ENCODE peak calls at places on chromosomes 3 and 15, in ten cellular contexts. X is mammary epithelial cell, P is thyroid gland, V is stomach, R is H1, L is DND-41, I is ovary, J is sigmoid colon, U is heart right ventricle, B is fibroblast of lung. T is an unnamed sample.

GRCh38 chr3:11272913-11273574 is 847 bp downstream of the ATG7 start:
- DNase-seq in B (no peak), L (no peak), R (no peak), U (no peak), I (no peak), X (no peak), P (no peak), J (no peak), V (no peak), T (no peak)

GRCh38 chr15:62149729-62150128 is 15.4 kb downstream of the C2CD4B start:
- DNase-seq in I (no peak), J (no peak), L (no peak), V (no peak), X (no peak), P (no peak), R (no peak), B (no peak), U (no peak), T (no peak)

GRCh38 chr3:105417538-105418289 is 51.0 kb downstream of the ALCAM start:
- DNase-seq in R (no peak), B (peak), V (no peak), L (no peak), U (no peak), P (no peak), X (peak), I (no peak), J (no peak), T (no peak)

GRCh38 chr3:69288161-69288895 is 97.6 kb downstream of the FRMD4B start:
- DNase-seq in X (peak), L (no peak), B (no peak), J (no peak), I (no peak), R (peak), U (no peak), P (no peak), V (no peak), T (no peak)

GRCh38 chr15:64775551-64776401 is at the start of gene RBPMS2:
- DNase-seq in X (no peak), U (peak), J (peak), L (peak), B (no peak), I (peak), R (no peak), P (peak), V (peak), T (no peak)

GRCh38 chr3:138898301-138898700 is 48.6 kb downstream of the FOXL2 start:
- DNase-seq in B (peak), L (no peak), V (no peak), X (no peak), U (no peak), P (no peak), I (no peak), J (no peak), R (no peak), T (no peak)

GRCh38 chr3:61669676-61670299 is 108.4 kb downstream of the PTPRG start:
- DNase-seq in X (peak), L (peak), I (no peak), P (peak), B (no peak), V (no peak), R (no peak), U (no peak), J (no peak), T (no peak)

GRCh38 chr3:121482651-121483050 is 63.1 kb downstream of the POLQ start:
- DNase-seq in L (no peak), V (no peak), B (peak), J (no peak), U (no peak), I (no peak), R (no peak), X (peak), P (no peak), T (no peak)

GRCh38 chr3:78519281-78519680 is 1248.5 kb downstream of the ROBO1 start:
- DNase-seq in L (no peak), J (no peak), I (no peak), V (no peak), R (no peak), X (no peak), P (peak), U (no peak), B (peak), T (no peak)

GRCh38 chr15:98727115-98728040 is 79.0 kb downstream of the IGF1R start:
- DNase-seq in V (peak), L (no peak), B (peak), P (peak), X (peak), U (peak), I (peak), J (peak), R (peak), T (no peak)

GRCh38 chr3:8982509-8982908 is 19.2 kb upstream of the RAD18 start:
- DNase-seq in B (peak), P (no peak), V (no peak), U (no peak), L (no peak), I (no peak), R (no peak), X (no peak), J (no peak), T (no peak)

GRCh38 chr3:141476033-141476432 is 10.8 kb upstream of the RASA2 start:
- DNase-seq in U (no peak), B (no peak), R (no peak), J (no peak), X (no peak), P (no peak), V (no peak), I (no peak), L (peak), T (no peak)

GRCh38 chr3:140363801-140364200 is 314.1 kb upstream of the TRIM42 start:
- DNase-seq in P (peak), B (no peak), J (no peak), L (no peak), X (peak), V (peak), R (no peak), U (peak), I (peak), T (no peak)

GRCh38 chr3:23669541-23670255 is 136.1 kb upstream of the UBE2E1 start:
- DNase-seq in L (no peak), B (no peak), U (no peak), I (no peak), X (peak), V (no peak), P (no peak), R (no peak), J (no peak), T (no peak)

GRCh38 chr3:161559177-161559998 is 62.8 kb downstream of the OTOL1 start:
- DNase-seq in P (peak), B (peak), J (no peak), L (peak), U (no peak), I (no peak), V (no peak), X (peak), R (peak), T (no peak)

GRCh38 chr15:65638681-65639089 is 16.9 kb downstream of the SLC24A1 start:
- DNase-seq in U (no peak), V (no peak), B (peak), X (peak), P (peak), R (no peak), I (no peak), J (no peak), L (peak), T (no peak)

GRCh38 chr15:25052191-25052999 is 97.6 kb downstream of the SNRPN start:
- DNase-seq in L (no peak), U (no peak), P (no peak), B (no peak), R (no peak), X (no peak), V (peak), J (peak), I (peak), T (no peak)

GRCh38 chr3:30632521-30632920 is 26.1 kb downstream of the TGFBR2 start:
- DNase-seq in J (no peak), L (no peak), U (no peak), B (no peak), X (no peak), P (no peak), I (no peak), R (no peak), V (no peak), T (no peak)

GRCh38 chr3:106227068-106227467 is 358.3 kb upstream of the CBLB start:
- DNase-seq in I (no peak), R (no peak), V (no peak), J (no peak), X (no peak), U (no peak), P (no peak), B (no peak), L (no peak), T (no peak)

GRCh38 chr3:38226273-38226672 is 39.3 kb upstream of the SLC22A13 start:
- DNase-seq in V (no peak), U (no peak), L (no peak), B (no peak), P (no peak), X (peak), R (no peak), J (no peak), I (no peak), T (no peak)

GRCh38 chr3:65591313-65591712 is 447.4 kb downstream of the MAGI1 start:
- DNase-seq in X (no peak), U (no peak), J (no peak), B (no peak), V (no peak), R (no peak), L (no peak), I (no peak), P (no peak), T (no peak)

GRCh38 chr3:69231929-69232437 is 109.6 kb upstream of the LMOD3 start:
- DNase-seq in X (peak), U (no peak), B (peak), J (no peak), V (peak), L (no peak), P (peak), I (no peak), R (no peak), T (no peak)

GRCh38 chr3:11195201-11195600 is 40.9 kb downstream of the HRH1 start:
- DNase-seq in U (no peak), I (no peak), J (no peak), P (no peak), R (no peak), V (no peak), L (no peak), B (peak), X (peak), T (no peak)

GRCh38 chr15:60605879-60606304 is 127.0 kb upstream of the ICE2 start:
- DNase-seq in I (no peak), U (no peak), R (no peak), X (no peak), B (peak), V (no peak), J (no peak), P (no peak), L (no peak), T (no peak)

GRCh38 chr15:80599359-80599758 is 95.8 kb upstream of the ABHD17C start:
- DNase-seq in V (no peak), I (no peak), B (peak), R (no peak), J (no peak), P (no peak), L (no peak), X (peak), U (no peak), T (no peak)

GRCh38 chr3:39639344-39640236 is 169.8 kb upstream of the MYRIP start:
- DNase-seq in I (no peak), B (peak), R (peak), L (no peak), X (peak), U (no peak), V (no peak), J (no peak), P (no peak), T (peak)

GRCh38 chr3:119579366-119580147 is at the start of gene ADPRH:
- DNase-seq in P (peak), L (no peak), X (peak), I (peak), U (peak), R (no peak), J (peak), V (peak), B (peak), T (peak)

GRCh38 chr3:133987136-133987535 is 42.6 kb downstream of the SLCO2A1 start:
- DNase-seq in X (no peak), J (no peak), I (no peak), B (no peak), U (no peak), L (no peak), V (no peak), P (no peak), R (no peak), T (no peak)

GRCh38 chr3:192817053-192817452 is 89.7 kb upstream of the FGF12 start:
- DNase-seq in I (no peak), J (no peak), L (no peak), R (no peak), P (no peak), X (peak), U (no peak), B (peak), V (no peak), T (no peak)

GRCh38 chr3:87167634-87168456 is 59.3 kb upstream of the CHMP2B start:
- DNase-seq in B (peak), L (peak), J (no peak), P (peak), U (no peak), I (no peak), R (no peak), V (no peak), X (peak), T (no peak)

GRCh38 chr3:98763076-98763475 is at the start of gene ST3GAL6:
- DNase-seq in X (peak), R (no peak), B (peak), J (peak), I (no peak), U (no peak), V (no peak), L (no peak), P (peak), T (no peak)

GRCh38 chr15:22981336-22981840 is 1.2 kb upstream of the CYFIP1 start:
- DNase-seq in J (peak), V (no peak), L (no peak), I (no peak), B (no peak), X (no peak), R (no peak), P (no peak), U (no peak), T (no peak)
- H3K27ac ChIP-seq in J (peak), V (peak), L (no peak), I (no peak), B (no peak), X (no peak), R (no peak), P (peak), U (no peak), T (no peak)

GRCh38 chr3:12681586-12682371 is 17.9 kb upstream of the RAF1 start:
- DNase-seq in R (no peak), L (no peak), I (no peak), B (peak), U (no peak), V (no peak), P (no peak), X (peak), J (no peak), T (no peak)
- H3K27ac ChIP-seq in R (no peak), L (no peak), I (no peak), B (peak), U (peak), V (peak), P (no peak), X (peak), J (peak), T (peak)

GRCh38 chr3:109284071-109284470 is 32.2 kb downstream of the DPPA2 start:
- DNase-seq in J (no peak), I (no peak), X (no peak), U (no peak), R (no peak), V (no peak), P (no peak), L (no peak), B (no peak), T (no peak)
- H3K27ac ChIP-seq in J (no peak), I (no peak), X (no peak), U (no peak), R (no peak), V (no peak), P (no peak), L (peak), B (no peak), T (no peak)

GRCh38 chr3:125692361-125692760 is 97.1 kb upstream of the OSBPL11 start:
- DNase-seq in L (no peak), I (no peak), V (no peak), P (no peak), B (no peak), X (no peak), J (no peak), R (no peak), U (no peak), T (no peak)
- H3K27ac ChIP-seq in L (no peak), I (no peak), V (no peak), P (no peak), B (no peak), X (no peak), J (no peak), R (no peak), U (no peak), T (no peak)

GRCh38 chr15:40984963-40985362 is 31.7 kb downstream of the CHAC1 start:
- DNase-seq in R (no peak), B (peak), U (no peak), X (no peak), L (no peak), P (no peak), J (no peak), V (no peak), I (no peak), T (no peak)

GRCh38 chr15:40988157-40988556 is 34.9 kb downstream of the CHAC1 start:
- DNase-seq in R (no peak), B (no peak), I (no peak), L (no peak), X (no peak), J (no peak), P (no peak), U (no peak), V (no peak), T (no peak)

GRCh38 chr15:40985541-40986330 is 32.5 kb downstream of the CHAC1 start:
- DNase-seq in U (no peak), I (no peak), J (no peak), R (no peak), P (no peak), L (no peak), X (no peak), B (peak), V (no peak), T (no peak)

GRCh38 chr15:40984406-40984805 is 31.1 kb downstream of the CHAC1 start:
- DNase-seq in P (no peak), R (no peak), L (no peak), V (no peak), X (no peak), I (no peak), J (no peak), B (no peak), U (no peak), T (no peak)

DNA sequence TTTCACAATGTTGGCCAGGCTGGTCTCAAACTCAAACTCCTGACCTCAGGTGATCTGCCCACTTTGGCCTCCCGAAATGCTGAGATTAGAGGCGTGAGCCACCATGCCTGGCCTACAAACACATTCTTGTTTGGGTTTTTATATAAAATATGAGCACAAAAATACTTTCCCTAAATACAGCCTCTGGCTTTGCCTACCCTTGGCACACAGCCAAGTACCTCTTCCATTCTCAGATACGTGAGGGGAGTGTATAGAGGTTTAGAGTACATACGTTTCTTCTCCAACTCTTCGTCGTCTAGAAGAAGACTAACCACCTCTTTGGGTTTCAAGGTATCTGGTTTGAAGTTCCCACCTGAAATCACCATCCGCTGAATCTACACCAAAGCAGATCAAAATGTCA is 33.5 kb downstream of the CHAC1 start:
- DNase-seq in B (no peak), P (no peak), I (no peak), X (no peak), V (no peak), R (no peak), J (no peak), U (no peak), L (no peak), T (no peak)
- H3K27ac ChIP-seq in B (no peak), P (no peak), I (no peak), X (no peak), V (no peak), R (no peak), J (no peak), U (no peak), L (no peak), T (no peak)

GRCh38 chr3:113405180-113405579 is 36.1 kb downstream of the CFAP44 start:
- DNase-seq in I (no peak), P (no peak), X (peak), V (no peak), L (no peak), J (no peak), R (no peak), U (no peak), B (peak), T (no peak)
- H3K27ac ChIP-seq in I (no peak), P (no peak), X (no peak), V (no peak), L (no peak), J (peak), R (no peak), U (no peak), B (no peak), T (no peak)

GRCh38 chr3:67202053-67202452 is 203.9 kb downstream of the KBTBD8 start:
- DNase-seq in B (no peak), L (no peak), V (no peak), R (no peak), I (no peak), J (no peak), P (no peak), U (no peak), X (no peak), T (no peak)
- H3K27ac ChIP-seq in B (no peak), L (no peak), V (no peak), R (no peak), I (no peak), J (no peak), P (no peak), U (no peak), X (no peak), T (no peak)

GRCh38 chr15:59594991-59595390 is 16.6 kb upstream of the GCNT3 start:
- DNase-seq in P (no peak), U (no peak), L (no peak), V (no peak), I (no peak), R (no peak), X (no peak), J (no peak), B (no peak), T (no peak)
- H3K27ac ChIP-seq in P (peak), U (no peak), L (no peak), V (peak), I (peak), R (no peak), X (no peak), J (no peak), B (no peak), T (no peak)

GRCh38 chr3:126461450-126462070 is 14.1 kb downstream of the ZXDC start:
- DNase-seq in B (no peak), P (no peak), J (peak), L (no peak), X (no peak), R (no peak), V (no peak), U (no peak), I (no peak), T (no peak)

GRCh38 chr3:126464093-126464492 is 11.6 kb downstream of the ZXDC start:
- DNase-seq in X (no peak), I (no peak), P (no peak), R (no peak), B (no peak), J (peak), V (no peak), U (no peak), L (no peak), T (no peak)

GRCh38 chr3:126464997-126465396 is 10.7 kb downstream of the ZXDC start:
- DNase-seq in X (no peak), L (no peak), B (no peak), P (no peak), R (no peak), U (no peak), V (no peak), J (peak), I (no peak), T (no peak)

GRCh38 chr3:126464494-126464893 is 11.2 kb downstream of the ZXDC start:
- DNase-seq in X (no peak), U (no peak), P (no peak), J (peak), L (no peak), I (no peak), V (no peak), B (no peak), R (no peak), T (no peak)

GRCh38 chr3:126463521-126463920 is 12.2 kb downstream of the ZXDC start:
- DNase-seq in P (no peak), R (no peak), J (no peak), I (no peak), X (no peak), U (no peak), B (no peak), L (no peak), V (no peak), T (no peak)
- H3K27ac ChIP-seq in P (no peak), R (no peak), J (no peak), I (no peak), X (no peak), U (no peak), B (no peak), L (no peak), V (no peak), T (no peak)

DNA sequence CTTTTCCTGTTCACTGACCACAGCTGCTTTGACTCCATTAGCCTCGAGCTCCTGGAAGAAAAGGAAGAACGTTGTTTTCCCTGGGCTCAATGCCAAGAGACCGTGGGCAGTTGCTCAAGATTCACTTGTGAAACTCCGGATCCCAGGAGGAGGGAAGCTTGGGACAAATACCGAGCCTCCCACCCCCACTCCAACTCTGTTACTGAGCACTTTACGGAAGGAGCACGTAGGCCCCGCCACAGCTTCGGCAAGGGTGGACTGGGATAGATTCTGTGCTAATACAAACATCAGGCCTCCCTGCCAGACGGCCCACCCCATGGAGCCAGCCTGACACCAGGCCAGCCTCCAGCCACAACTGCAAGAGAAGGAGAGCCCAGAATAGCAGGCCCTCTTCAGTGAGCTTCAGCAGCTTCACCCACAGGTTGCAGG is 10.7 kb upstream of the FANCD2 start:
- DNase-seq in B (peak), R (no peak), L (no peak), I (peak), X (peak), P (peak), U (peak), V (peak), J (peak), T (peak)
- H3K27ac ChIP-seq in B (peak), R (no peak), L (no peak), I (peak), X (no peak), P (peak), U (peak), V (peak), J (peak), T (peak)

T was measured in caudate nucleus.